ENCODE peak calls at places on chromosome X, in nine cellular contexts. N is astrocyte of the cerebellum; L is stimulated activated CD8-positive, alpha-beta memory T cell treated with anti-CD3 and anti-CD28 coated beads, Interleukin-4, amount 100 ng/mL, for 4 hours; W is left lung; V is amniotic epithelial cell; F is NCI-H69; Z is SK-N-DZ; B is heart left ventricle; P is activated CD4-positive, alpha-beta T cell treated with anti-CD3 and anti-CD28 coated beads, Interleukin-2, amount 10 ng/mL, durations not matched to agents 7 days and 5 days. E is an unnamed sample.

GRCh38 chrX:38627683-38628082 is 66.3 kb downstream of the TSPAN7 start:
- DNase-seq in N (no peak), F (peak; percentile 26), B (no peak), V (peak; percentile 2), Z (no peak), P (peak; percentile 7), W (no peak), L (no peak), E (peak; percentile 61)

GRCh38 chrX:152444338-152444737 is 6.8 kb downstream of the GABRA3 start:
- DNase-seq in B (no peak), P (no peak), L (no peak), N (no peak), F (no peak), W (no peak), V (no peak), Z (no peak), E (no peak)

GRCh38 chrX:78375894-78376293 is 48.5 kb upstream of the CYSLTR1 start:
- DNase-seq in N (no peak), B (no peak), P (no peak), L (no peak), F (no peak), Z (no peak), W (no peak), V (no peak), E (no peak)

GRCh38 chrX:6758234-6758633 is 223.3 kb upstream of the VCX3A start:
- DNase-seq in P (no peak), B (no peak), L (no peak), N (no peak), W (no peak), F (no peak), V (no peak), Z (no peak), E (no peak)

GRCh38 chrX:87167841-87168240 is 349.8 kb upstream of the KLHL4 start:
- DNase-seq in L (no peak), N (no peak), Z (no peak), P (no peak), V (no peak), B (no peak), W (no peak), F (no peak), E (no peak)

GRCh38 chrX:36431819-36432218 is 512.3 kb downstream of the CFAP47 start:
- DNase-seq in W (no peak), V (peak; percentile 92), P (no peak), B (no peak), F (no peak), N (peak; percentile 38), L (no peak), Z (no peak), E (no peak)

GRCh38 chrX:150100261-150100660 is 162.0 kb upstream of the EOLA2 start:
- DNase-seq in P (no peak), F (no peak), B (no peak), W (no peak), Z (no peak), V (peak; percentile 74), N (no peak), L (no peak), E (no peak)

GRCh38 chrX:5971300-5971699 is 257.4 kb downstream of the NLGN4X start:
- DNase-seq in Z (no peak), W (no peak), B (no peak), V (no peak), L (no peak), N (no peak), F (no peak), P (no peak), E (no peak)

GRCh38 chrX:38151426-38151825 is 69.2 kb downstream of the SRPX start:
- DNase-seq in V (peak; percentile 51), Z (no peak), F (peak; percentile 66), P (no peak), L (no peak), N (peak; percentile 81), B (no peak), W (no peak), E (peak; percentile 57)

GRCh38 chrX:100819534-100819836 is 706 bp upstream of the CSTF2 start:
- DNase-seq in Z (no peak), W (no peak), L (no peak), V (no peak), B (no peak), P (no peak), N (no peak), F (no peak), E (no peak)

GRCh38 chrX:8632949-8633348 is 99.0 kb downstream of the ANOS1 start:
- DNase-seq in V (peak; percentile 92), F (peak; percentile 26), P (no peak), Z (no peak), N (no peak), B (no peak), L (no peak), W (no peak), E (no peak)

GRCh38 chrX:105017641-105018040 is 202.9 kb downstream of the TEX13A start:
- DNase-seq in F (no peak), W (no peak), Z (no peak), B (no peak), P (no peak), N (no peak), V (no peak), L (no peak), E (no peak)

GRCh38 chrX:123590842-123591491 is 141.9 kb downstream of the THOC2 start:
- DNase-seq in V (peak; percentile 73), Z (no peak), B (no peak), P (no peak), W (no peak), N (no peak), L (no peak), F (no peak), E (no peak)

GRCh38 chrX:17374619-17375360 is at the start of gene NHS:
- DNase-seq in F (peak; percentile 89), V (no peak), W (peak; percentile 61), N (peak; percentile 24), B (peak; percentile 79), L (no peak), P (no peak), Z (peak; percentile 58), E (peak; percentile 88)

GRCh38 chrX:110992611-110993010 is 103.4 kb upstream of the PAK3 start:
- DNase-seq in F (peak; percentile 64), P (peak; percentile 15), Z (peak; percentile 24), B (no peak), V (peak; percentile 42), N (peak; percentile 11), W (no peak), L (no peak), E (peak; percentile 70)

GRCh38 chrX:86171366-86171765 is 23.1 kb downstream of the DACH2 start:
- DNase-seq in L (no peak), F (peak; percentile 54), P (no peak), Z (peak; percentile 12), V (peak; percentile 0), W (no peak), B (no peak), N (peak; percentile 2), E (peak; percentile 67)

GRCh38 chrX:48890934-48891401 is 6.6 kb downstream of the TIMM17B start:
- DNase-seq in B (no peak), F (peak; percentile 49), P (no peak), W (peak; percentile 80), N (no peak), V (no peak), L (no peak), Z (no peak), E (no peak)

GRCh38 chrX:42976729-42977366 is 198.9 kb upstream of the PPP1R2C start:
- DNase-seq in V (peak; percentile 17), B (no peak), F (no peak), Z (peak; percentile 15), P (no peak), W (no peak), N (no peak), L (no peak), E (peak; percentile 77)

GRCh38 chrX:72060196-72060974 is 71.3 kb downstream of the RTL5 start:
- DNase-seq in P (no peak), V (no peak), W (no peak), B (no peak), L (no peak), Z (peak; percentile 75), F (peak; percentile 26), N (no peak), E (no peak)

GRCh38 chrX:124736553-124737240 is 390.3 kb downstream of the SH2D1A start:
- DNase-seq in V (no peak), L (peak; percentile 7), N (no peak), Z (no peak), F (peak; percentile 93), P (peak; percentile 81), W (peak; percentile 33), B (no peak), E (peak; percentile 65)